ENCODE peak calls at places on chromosomes 6 and 20, in four cellular contexts. X is C1 segment of cervical spinal cord, T is WERI-Rb-1, L is midbrain. U is an unnamed sample.

GRCh38 chr20:52518735-52519134 is 327.2 kb upstream of the ZFP64 start:
- DNase-seq in X (no peak), L (no peak), T (no peak), U (no peak)

GRCh38 chr20:56386219-56386618 is 5.8 kb downstream of the AURKA start:
- DNase-seq in X (no peak), T (no peak), L (no peak), U (no peak)

GRCh38 chr6:83867527-83868161 is 8.2 kb downstream of the CYB5R4 start:
- DNase-seq in T (peak; percentile 27), L (no peak), X (no peak), U (peak; percentile 19)

GRCh38 chr6:6588924-6589696 is 590 bp downstream of the LY86 start:
- DNase-seq in T (no peak), X (no peak), L (no peak), U (no peak)

GRCh38 chr6:37779902-37780628 is 39.5 kb upstream of the ZFAND3 start:
- DNase-seq in L (no peak), X (no peak), T (no peak), U (no peak)

GRCh38 chr6:82364087-82365010 is 732 bp downstream of the TPBG start:
- DNase-seq in T (peak; percentile 63), L (no peak), X (no peak), U (peak; percentile 44)

GRCh38 chr6:14703586-14703985 is 542.3 kb upstream of the JARID2 start:
- DNase-seq in T (peak; percentile 57), L (no peak), X (no peak), U (no peak)

GRCh38 chr6:127385668-127386385 is 42.4 kb upstream of the ECHDC1 start:
- DNase-seq in L (no peak), X (no peak), T (no peak), U (no peak)

GRCh38 chr20:57392130-57392445 is 892 bp downstream of the RBM38 start:
- DNase-seq in L (no peak), T (no peak), X (no peak), U (no peak)

GRCh38 chr20:42949865-42950264 is 239.8 kb downstream of the PTPRT start:
- DNase-seq in X (no peak), L (no peak), T (no peak), U (no peak)

GRCh38 chr6:91268941-91269340 is 682.1 kb upstream of the MAP3K7 start:
- DNase-seq in X (no peak), L (no peak), T (no peak), U (no peak)

GRCh38 chr6:122389704-122390103 is 9.7 kb upstream of the HSF2 start:
- DNase-seq in X (no peak), L (no peak), T (no peak), U (no peak)

GRCh38 chr6:39430446-39430845 is 107.9 kb upstream of the KCNK16 start:
- DNase-seq in X (no peak), T (peak; percentile 57), L (no peak), U (no peak)

GRCh38 chr20:16664031-16664430 is 65.8 kb upstream of the SNRPB2 start:
- DNase-seq in X (no peak), T (peak; percentile 80), L (no peak), U (peak; percentile 20)

GRCh38 chr20:36462440-36463211 is 78.7 kb upstream of the MYL9 start:
- DNase-seq in L (no peak), X (no peak), T (no peak), U (no peak)

GRCh38 chr6:155455766-155456165 is at the start of gene NOX3:
- DNase-seq in T (no peak), L (no peak), X (no peak), U (no peak)

GRCh38 chr20:50799890-50800550 is 5.2 kb downstream of the BCAS4 start:
- DNase-seq in T (no peak), X (no peak), L (no peak), U (no peak)

GRCh38 chr6:12275084-12275483 is 15.1 kb upstream of the EDN1 start:
- DNase-seq in X (no peak), T (no peak), L (no peak), U (no peak)

GRCh38 chr20:11144114-11144513 is 470.3 kb upstream of the JAG1 start:
- DNase-seq in X (no peak), T (no peak), L (no peak), U (no peak)

GRCh38 chr6:130362128-130362527 is 3.7 kb upstream of the TMEM200A start:
- DNase-seq in T (no peak), L (no peak), X (no peak), U (no peak)

GRCh38 chr20:50218987-50219435 is 28.4 kb downstream of the CEBPB start:
- DNase-seq in X (no peak), T (no peak), L (no peak), U (no peak)

U was measured in SK-N-DZ.